ENCODE peak calls at places on chromosomes 6 and 20, in ten cellular contexts. K, G, I, N, D, P, Q, J, R and B are unnamed samples.
A peak's percentile ranks its signal among the peaks of the same experiment; 100 is the strongest.

GRCh38 chr6:13383280-13384163 is 55.2 kb upstream of the TBC1D7 start:
- DNase-seq in K (no peak), G (no peak), I (no peak), N (no peak), D (peak; percentile 21), P (no peak), Q (no peak), J (peak; percentile 37), R (no peak), B (no peak)

GRCh38 chr6:26421259-26422144 is 18.8 kb upstream of the BTN3A3 start:
- DNase-seq in K (peak; percentile 90), G (peak; percentile 82), I (peak; percentile 80), N (peak; percentile 90), D (peak; percentile 93), P (peak; percentile 28), Q (peak; percentile 78), J (peak; percentile 68), R (peak; percentile 85), B (peak; percentile 81)

GRCh38 chr6:65680232-65680631 is 26.8 kb downstream of the EYS start:
- DNase-seq in K (no peak), G (no peak), I (no peak), N (no peak), D (no peak), P (no peak), Q (no peak), J (no peak), R (no peak), B (no peak)

GRCh38 chr6:56091159-56091869 is 156.1 kb downstream of the COL21A1 start:
- DNase-seq in K (peak; percentile 10), G (no peak), I (no peak), N (no peak), D (peak; percentile 91), P (no peak), Q (no peak), J (no peak), R (no peak), B (no peak)

GRCh38 chr6:87393026-87393622 is 14.6 kb upstream of the CFAP206 start:
- DNase-seq in K (peak; percentile 80), G (peak; percentile 50), I (no peak), N (no peak), D (peak; percentile 59), P (peak; percentile 14), Q (no peak), J (peak; percentile 26), R (no peak), B (no peak)

GRCh38 chr20:50005378-50006020 is 22.7 kb downstream of the SNAI1 start:
- DNase-seq in K (no peak), G (no peak), I (no peak), N (no peak), D (no peak), P (no peak), Q (no peak), J (no peak), R (no peak), B (peak; percentile 62)

GRCh38 chr20:642398-643174 is 10.4 kb downstream of the SRXN1 start:
- DNase-seq in K (no peak), G (peak; percentile 86), I (peak; percentile 25), N (no peak), D (peak; percentile 69), P (no peak), Q (no peak), J (no peak), R (peak; percentile 77), B (peak; percentile 62)

GRCh38 chr6:156988276-156989158 is 211.3 kb downstream of the ARID1B start:
- DNase-seq in K (peak; percentile 26), G (peak; percentile 39), I (no peak), N (no peak), D (peak; percentile 39), P (no peak), Q (no peak), J (no peak), R (no peak), B (no peak)

GRCh38 chr20:50193851-50194830 is 3.5 kb downstream of the CEBPB start:
- DNase-seq in K (no peak), G (no peak), I (no peak), N (peak; percentile 82), D (no peak), P (no peak), Q (peak; percentile 45), J (peak; percentile 47), R (no peak), B (no peak)

GRCh38 chr6:34697904-34698557 is 1.5 kb upstream of the ILRUN start:
- DNase-seq in K (no peak), G (no peak), I (no peak), N (no peak), D (no peak), P (no peak), Q (no peak), J (no peak), R (no peak), B (no peak)

GRCh38 chr6:77548190-77548589 is 84.9 kb upstream of the HTR1B start:
- DNase-seq in K (no peak), G (no peak), I (no peak), N (no peak), D (no peak), P (no peak), Q (no peak), J (no peak), R (no peak), B (no peak)

DNA sequence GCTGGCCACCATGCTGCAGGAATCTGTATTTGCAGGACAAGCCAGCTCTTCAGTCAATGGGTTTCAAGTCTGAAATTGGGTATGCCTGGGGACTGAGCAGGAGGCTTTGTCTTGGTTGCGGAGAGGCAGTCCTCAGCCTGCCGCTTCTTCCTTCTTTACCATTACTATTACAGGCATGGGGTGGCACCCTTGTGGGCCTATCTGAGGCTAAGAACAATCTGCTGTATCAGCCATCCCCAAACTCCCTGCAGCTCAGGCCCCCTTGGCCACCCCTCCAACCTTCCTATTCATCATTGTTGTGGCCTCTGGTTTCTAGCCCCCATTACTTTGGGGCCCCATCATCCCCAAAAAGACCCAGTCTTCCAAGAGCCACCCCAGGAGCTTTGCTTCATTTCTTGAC is 289.2 kb upstream of the FOXQ1 start:
- DNase-seq in K (no peak), G (no peak), I (no peak), N (no peak), D (no peak), P (no peak), Q (no peak), J (no peak), R (no peak), B (no peak)
- H3K27ac ChIP-seq in K (no peak overlapping the region), G (no peak overlapping the region), I (no peak overlapping the region), N (no peak overlapping the region), D (no peak overlapping the region), P (no peak overlapping the region), Q (no peak overlapping the region), J (no peak overlapping the region), R (no peak overlapping the region), B (no peak overlapping the region)

DNA sequence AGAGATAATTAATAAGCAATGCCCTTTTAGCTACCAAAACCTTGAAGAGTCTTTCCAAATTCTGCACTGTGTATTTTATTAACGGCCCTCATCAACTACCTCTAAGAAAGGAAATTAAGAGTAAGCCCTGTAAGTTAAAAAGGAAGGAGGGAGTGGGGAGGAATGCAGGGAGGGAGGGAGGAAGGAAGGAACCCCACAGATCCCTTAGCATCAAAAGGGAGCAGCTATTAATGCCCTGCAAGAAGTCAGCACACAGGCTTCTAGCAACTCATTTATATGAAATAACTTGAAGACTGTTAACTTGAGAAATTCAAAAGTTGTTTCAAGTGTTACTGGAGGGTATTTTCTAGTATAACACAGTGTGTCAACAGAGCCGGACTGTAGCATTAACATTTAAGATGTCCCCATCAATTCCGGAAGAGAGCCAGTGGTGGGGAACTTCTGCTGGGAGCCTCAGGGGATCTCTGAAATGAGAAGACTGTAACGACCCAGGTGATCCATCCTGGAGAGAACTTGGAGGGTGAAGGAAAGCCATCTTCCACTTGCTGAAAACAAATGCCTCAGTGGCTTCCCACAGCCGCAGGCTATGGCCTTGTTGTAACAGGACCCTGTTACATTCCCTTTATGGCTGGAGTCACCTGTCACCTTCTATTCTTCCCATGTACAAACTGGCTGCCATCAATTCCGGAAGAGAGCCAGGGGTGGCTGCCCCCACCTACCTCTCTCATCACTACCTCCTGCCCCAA is 33.2 kb downstream of the SLC22A23 start:
- DNase-seq in K (no peak), G (no peak), I (no peak), N (no peak), D (no peak), P (no peak), Q (no peak), J (no peak), R (no peak), B (no peak)
- H3K4me1 ChIP-seq in K (peaks cover 22% of the 10 kb centered on the region), G (peaks cover 3% of the 10 kb centered on the region), I (no peaks in the 10 kb centered on the region), N (peaks cover 18% of the 10 kb centered on the region), D (peaks cover 50% of the 10 kb centered on the region), P (no peaks in the 10 kb centered on the region), Q (no peaks in the 10 kb centered on the region), J (peaks cover 34% of the 10 kb centered on the region), R (no peaks in the 10 kb centered on the region), B (peaks cover 18% of the 10 kb centered on the region)

GRCh38 chr20:48526936-48527335 is 300.9 kb downstream of the PREX1 start:
- DNase-seq in K (no peak), G (no peak), I (no peak), N (no peak), D (no peak), P (no peak), Q (no peak), J (no peak), R (peak; percentile 25), B (no peak)

GRCh38 chr20:48527771-48528170 is 300.0 kb downstream of the PREX1 start:
- DNase-seq in K (no peak), G (no peak), I (no peak), N (no peak), D (no peak), P (no peak), Q (no peak), J (no peak), R (peak; percentile 36), B (no peak)

GRCh38 chr20:48530957-48531356 is 296.8 kb downstream of the PREX1 start:
- DNase-seq in K (no peak), G (no peak), I (no peak), N (no peak), D (no peak), P (no peak), Q (no peak), J (no peak), R (no peak), B (no peak)

GRCh38 chr20:48525400-48525799 is 302.4 kb downstream of the PREX1 start:
- DNase-seq in K (no peak), G (no peak), I (no peak), N (no peak), D (no peak), P (no peak), Q (no peak), J (no peak), R (no peak), B (no peak)

DNA sequence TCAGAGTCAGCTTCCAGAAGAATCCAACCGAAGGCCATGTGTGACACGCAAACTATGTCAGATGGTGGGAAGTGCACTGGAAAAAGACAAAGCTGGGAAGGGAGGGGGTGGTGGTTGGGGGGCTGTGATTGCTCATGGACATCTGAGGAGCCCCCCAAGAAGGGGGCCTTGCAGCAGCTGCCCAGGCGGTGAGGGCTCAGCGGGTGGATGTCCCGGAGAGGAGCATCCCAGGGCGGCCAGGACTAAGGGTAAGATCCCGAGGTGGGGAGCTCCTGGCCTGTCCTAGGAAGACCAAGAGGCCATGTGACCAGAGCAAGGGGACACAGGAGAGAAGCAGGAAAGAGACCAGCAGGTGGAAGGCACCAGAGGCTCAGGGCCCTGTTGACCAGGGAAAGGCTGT is 299.5 kb downstream of the PREX1 start:
- DNase-seq in K (no peak), G (no peak), I (no peak), N (no peak), D (no peak), P (no peak), Q (no peak), J (no peak), R (peak; percentile 39), B (no peak)
- H3K27ac ChIP-seq in K (no peak overlapping the region), G (no peak overlapping the region), I (no peak overlapping the region), N (no peak overlapping the region), D (no peak overlapping the region), P (no peak overlapping the region), Q (no peak overlapping the region), J (no peak overlapping the region), R (no peak overlapping the region), B (no peak overlapping the region)

GRCh38 chr20:5973172-5973571 is 22.7 kb downstream of the MCM8 start:
- DNase-seq in K (no peak), G (no peak), I (no peak), N (no peak), D (no peak), P (no peak), Q (no peak), J (no peak), R (no peak), B (no peak)
- H3K4me1 ChIP-seq in K (no peaks in the 10 kb centered on the region), G (no peaks in the 10 kb centered on the region), I (no peaks in the 10 kb centered on the region), N (no peaks in the 10 kb centered on the region), D (no peaks in the 10 kb centered on the region), P (no peaks in the 10 kb centered on the region), Q (no peaks in the 10 kb centered on the region), J (no peaks in the 10 kb centered on the region), R (no peaks in the 10 kb centered on the region), B (no peaks in the 10 kb centered on the region)